ENCODE peak calls at places on chromosome 21, in four cellular contexts. One of them, this sample, is unnamed.

GRCh38 chr21:33972539-33972938 is 56.9 kb upstream of the ATP5PO start:
- DNase-seq in A549: no peak
- DNase-seq in K562: no peak
- DNase-seq in H1: no peak
- DNase-seq in this sample: no peak

GRCh38 chr21:41008971-41009370 is 159.0 kb upstream of the BACE2 start:
- DNase-seq in A549: no peak
- DNase-seq in H1: no peak
- DNase-seq in K562: no peak
- DNase-seq in this sample: no peak

GRCh38 chr21:23478381-23478780 is 2128.9 kb downstream of the MRPL39 start:
- DNase-seq in A549: no peak
- DNase-seq in K562: no peak
- DNase-seq in H1: no peak
- DNase-seq in this sample: no peak

GRCh38 chr21:39373634-39374033 is 24.7 kb upstream of the HMGN1 start:
- DNase-seq in K562: peak
- DNase-seq in A549: no peak
- DNase-seq in H1: no peak
- DNase-seq in this sample: peak

GRCh38 chr21:26179501-26179900 is 8.9 kb upstream of the APP start:
- DNase-seq in A549: no peak
- DNase-seq in H1: no peak
- DNase-seq in K562: no peak
- DNase-seq in this sample: no peak

GRCh38 chr21:17370750-17371325 is 142.0 kb upstream of the CXADR start:
- DNase-seq in A549: no peak
- DNase-seq in K562: no peak
- DNase-seq in H1: no peak
- DNase-seq in this sample: no peak

GRCh38 chr21:39014751-39015150 is 168.5 kb downstream of the PSMG1 start:
- DNase-seq in A549: no peak
- DNase-seq in H1: no peak
- DNase-seq in K562: no peak
- DNase-seq in this sample: no peak

GRCh38 chr21:18840239-18840638 is 436.7 kb upstream of the TMPRSS15 start:
- DNase-seq in A549: no peak
- DNase-seq in K562: no peak
- DNase-seq in H1: peak
- DNase-seq in this sample: no peak

GRCh38 chr21:29403922-29404538 is 105.3 kb downstream of the BACH1 start:
- DNase-seq in A549: no peak
- DNase-seq in H1: no peak
- DNase-seq in K562: no peak
- DNase-seq in this sample: no peak

GRCh38 chr21:22711636-22712035 is 1713.4 kb downstream of the NCAM2 start:
- DNase-seq in K562: no peak
- DNase-seq in A549: no peak
- DNase-seq in H1: no peak
- DNase-seq in this sample: no peak

GRCh38 chr21:41234574-41234973 is 66.6 kb downstream of the BACE2 start:
- DNase-seq in H1: no peak
- DNase-seq in A549: no peak
- DNase-seq in K562: no peak
- DNase-seq in this sample: no peak

GRCh38 chr21:29187939-29188338 is 57.5 kb downstream of the MAP3K7CL start:
- DNase-seq in K562: no peak
- DNase-seq in H1: no peak
- DNase-seq in A549: no peak
- DNase-seq in this sample: peak

GRCh38 chr21:41783476-41784150 is 16.8 kb upstream of the RIPK4 start:
- DNase-seq in K562: no peak
- DNase-seq in H1: no peak
- DNase-seq in A549: no peak
- DNase-seq in this sample: no peak

GRCh38 chr21:34126691-34127090 is 53.3 kb downstream of the MRPS6 start:
- DNase-seq in A549: no peak
- DNase-seq in H1: no peak
- DNase-seq in K562: no peak
- DNase-seq in this sample: no peak

GRCh38 chr21:39866093-39866492 is 1.1 kb upstream of the PCP4 start:
- DNase-seq in K562: no peak
- DNase-seq in H1: no peak
- DNase-seq in A549: no peak
- DNase-seq in this sample: no peak

GRCh38 chr21:38597436-38597835 is 99.2 kb upstream of the ERG start:
- DNase-seq in H1: no peak
- DNase-seq in A549: no peak
- DNase-seq in K562: no peak
- DNase-seq in this sample: no peak

GRCh38 chr21:17189963-17190362 is 322.9 kb upstream of the CXADR start:
- DNase-seq in K562: no peak
- DNase-seq in A549: no peak
- DNase-seq in H1: no peak
- DNase-seq in this sample: no peak

GRCh38 chr21:29298348-29299045 is at the start of gene BACH1:
- DNase-seq in A549: peak
- DNase-seq in H1: peak
- DNase-seq in K562: peak
- DNase-seq in this sample: peak

GRCh38 chr21:21039624-21040023 is 41.4 kb downstream of the NCAM2 start:
- DNase-seq in H1: no peak
- DNase-seq in K562: no peak
- DNase-seq in A549: no peak
- DNase-seq in this sample: no peak

GRCh38 chr21:38244407-38244787 is 12.4 kb upstream of the KCNJ15 start:
- DNase-seq in A549: no peak
- DNase-seq in K562: no peak
- DNase-seq in H1: no peak
- DNase-seq in this sample: no peak

GRCh38 chr21:28754127-28754611 is 238.5 kb downstream of the LTN1 start:
- DNase-seq in H1: no peak
- DNase-seq in K562: no peak
- DNase-seq in A549: no peak
- DNase-seq in this sample: no peak

GRCh38 chr21:31064803-31065202 is 26.5 kb upstream of the KRTAP19-8 start:
- DNase-seq in K562: no peak
- DNase-seq in A549: no peak
- DNase-seq in H1: no peak
- DNase-seq in this sample: no peak

GRCh38 chr21:41152149-41152548 is 15.8 kb upstream of the BACE2 start:
- DNase-seq in A549: no peak
- DNase-seq in H1: no peak
- DNase-seq in K562: no peak
- DNase-seq in this sample: no peak

GRCh38 chr21:16102113-16102512 is 372.3 kb downstream of the USP25 start:
- DNase-seq in H1: no peak
- DNase-seq in K562: no peak
- DNase-seq in A549: no peak
- DNase-seq in this sample: no peak
- TF ChIP-seq RNF2 in H1: no peak
- TF ChIP-seq RNF2 in K562: no peak
- TF ChIP-seq RNF2 in A549: no peak
- TF ChIP-seq RNF2 in this sample: no peak

GRCh38 chr21:46366091-46366490 is 42.1 kb downstream of the PCNT start:
- DNase-seq in A549: no peak
- DNase-seq in K562: no peak
- DNase-seq in H1: no peak
- DNase-seq in this sample: no peak

GRCh38 chr21:46369520-46370235 is 45.7 kb downstream of the PCNT start:
- DNase-seq in A549: no peak
- DNase-seq in K562: no peak
- DNase-seq in H1: no peak
- DNase-seq in this sample: no peak

GRCh38 chr21:46366561-46366960 is 42.6 kb downstream of the PCNT start:
- DNase-seq in K562: no peak
- DNase-seq in H1: no peak
- DNase-seq in A549: no peak
- DNase-seq in this sample: no peak

GRCh38 chr21:46366966-46367365 is 43.0 kb downstream of the PCNT start:
- DNase-seq in A549: no peak
- DNase-seq in K562: no peak
- DNase-seq in H1: no peak
- DNase-seq in this sample: no peak

GRCh38 chr21:46368533-46369285 is 44.8 kb downstream of the PCNT start:
- DNase-seq in A549: no peak
- DNase-seq in K562: no peak
- DNase-seq in H1: no peak
- DNase-seq in this sample: no peak
- TF ChIP-seq MAFK in A549: no peak
- TF ChIP-seq MAFK in K562: no peak
- TF ChIP-seq MAFK in H1: no peak
- TF ChIP-seq MAFK in this sample: no peak

GRCh38 chr21:32412998-32413504 is 545 bp downstream of the EVA1C start:
- DNase-seq in K562: no peak
- DNase-seq in H1: no peak
- DNase-seq in A549: no peak
- DNase-seq in this sample: no peak

GRCh38 chr21:32412162-32412997 is at the start of gene EVA1C:
- DNase-seq in K562: peak
- DNase-seq in A549: peak
- DNase-seq in H1: no peak
- DNase-seq in this sample: no peak

GRCh38 chr21:32411366-32412161 is 942 bp upstream of the EVA1C start:
- DNase-seq in K562: peak
- DNase-seq in H1: no peak
- DNase-seq in A549: no peak
- DNase-seq in this sample: no peak

GRCh38 chr21:32410291-32410690 is 2.2 kb upstream of the EVA1C start:
- DNase-seq in H1: no peak
- DNase-seq in K562: no peak
- DNase-seq in A549: no peak
- DNase-seq in this sample: no peak

GRCh38 chr21:32410916-32411315 is 1.6 kb upstream of the EVA1C start:
- DNase-seq in A549: no peak
- DNase-seq in K562: no peak
- DNase-seq in H1: no peak
- DNase-seq in this sample: no peak
- TF ChIP-seq RNF2 in A549: no peak
- TF ChIP-seq RNF2 in K562: no peak
- TF ChIP-seq RNF2 in H1: no peak
- TF ChIP-seq RNF2 in this sample: no peak

DNA sequence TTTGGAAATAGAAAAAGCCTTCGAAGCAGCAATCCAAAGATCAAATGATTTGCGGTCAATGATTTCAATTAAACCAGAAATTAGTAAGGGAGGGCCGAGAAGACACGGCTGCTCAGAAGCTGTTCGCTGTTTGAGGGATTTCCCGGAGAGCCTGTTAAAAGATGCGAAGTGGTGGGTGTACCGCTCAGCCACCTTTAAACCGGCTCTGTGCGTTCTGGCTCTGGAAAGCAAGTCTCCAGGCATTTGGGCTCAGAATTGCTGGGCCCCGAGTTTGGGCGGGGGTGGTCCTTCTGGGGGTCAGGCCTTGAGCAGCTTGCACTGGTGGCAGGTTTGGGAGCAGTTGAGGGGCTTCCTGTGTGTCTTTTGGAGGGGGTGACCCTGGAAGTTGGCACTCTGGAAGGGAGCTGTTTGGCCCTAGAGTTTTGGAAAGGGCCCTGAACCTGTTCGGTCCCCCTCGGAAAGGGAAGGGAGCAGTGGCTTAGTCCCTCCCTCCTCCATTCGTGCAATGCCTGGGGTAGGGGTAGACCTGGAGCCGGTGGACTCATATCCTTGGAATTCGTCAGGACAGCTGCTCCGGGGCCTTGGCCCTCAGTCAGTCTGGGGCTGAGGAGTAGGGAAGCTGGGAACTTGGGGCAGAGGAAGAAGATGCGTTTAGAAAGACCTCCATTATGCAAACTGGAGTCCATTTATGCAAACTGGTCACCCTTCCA is 3.2 kb downstream of the SIM2 start:
- DNase-seq in K562: no peak
- DNase-seq in A549: no peak
- DNase-seq in H1: no peak
- DNase-seq in this sample: no peak
- TF ChIP-seq MAFK in K562: no peak
- TF ChIP-seq MAFK in A549: no peak
- TF ChIP-seq MAFK in H1: no peak
- TF ChIP-seq MAFK in this sample: no peak

GRCh38 chr21:44375686-44376320 is 22.4 kb downstream of the TRPM2 start:
- DNase-seq in A549: no peak
- DNase-seq in H1: no peak
- DNase-seq in K562: no peak
- DNase-seq in this sample: no peak

GRCh38 chr21:44376606-44377005 is 23.2 kb downstream of the TRPM2 start:
- DNase-seq in K562: no peak
- DNase-seq in H1: no peak
- DNase-seq in A549: no peak
- DNase-seq in this sample: no peak

GRCh38 chr21:44378646-44379581 is 25.5 kb downstream of the TRPM2 start:
- DNase-seq in K562: no peak
- DNase-seq in H1: no peak
- DNase-seq in A549: no peak
- DNase-seq in this sample: no peak

GRCh38 chr21:44377922-44378645 is 24.7 kb downstream of the TRPM2 start:
- DNase-seq in A549: no peak
- DNase-seq in K562: no peak
- DNase-seq in H1: no peak
- DNase-seq in this sample: no peak

GRCh38 chr21:44377201-44377921 is 23.9 kb downstream of the TRPM2 start:
- DNase-seq in A549: no peak
- DNase-seq in K562: peak
- DNase-seq in H1: no peak
- DNase-seq in this sample: no peak
- TF ChIP-seq RNF2 in A549: no peak
- TF ChIP-seq RNF2 in K562: no peak
- TF ChIP-seq RNF2 in H1: no peak
- TF ChIP-seq RNF2 in this sample: no peak

GRCh38 chr21:35128526-35128925 is 79.4 kb upstream of the RUNX1 start:
- DNase-seq in H1: no peak
- DNase-seq in K562: no peak
- DNase-seq in A549: no peak
- DNase-seq in this sample: no peak
- TF ChIP-seq MAFK in H1: no peak
- TF ChIP-seq MAFK in K562: no peak
- TF ChIP-seq MAFK in A549: no peak
- TF ChIP-seq MAFK in this sample: no peak